ENCODE peak calls at places on chromosome 7, in nine cellular contexts. Y, T, R, U, A, M, O, C and K are unnamed samples.

GRCh38 chr7:106537119-106537518 is 123.8 kb downstream of the CCDC71L start:
- DNase-seq in Y (no peak), T (no peak), R (no peak), U (no peak), A (no peak), M (no peak), O (no peak), C (no peak), K (no peak)

GRCh38 chr7:78967046-78967445 is 486.4 kb downstream of the MAGI2 start:
- DNase-seq in Y (no peak), T (no peak), R (no peak), U (no peak), A (no peak), M (no peak), O (no peak), C (no peak), K (no peak)

GRCh38 chr7:144531181-144531580 is 127.7 kb upstream of the NOBOX start:
- DNase-seq in Y (no peak), T (no peak), R (no peak), U (no peak), A (no peak), M (no peak), O (no peak), C (no peak), K (no peak)

GRCh38 chr7:37206192-37206591 is 242.5 kb downstream of the ELMO1 start:
- DNase-seq in Y (no peak), T (no peak), R (no peak), U (no peak), A (no peak), M (no peak), O (no peak), C (no peak), K (no peak)

GRCh38 chr7:123355576-123356195 is 155.9 kb upstream of the SLC13A1 start:
- DNase-seq in Y (no peak), T (no peak), R (peak; percentile 26), U (no peak), A (no peak), M (no peak), O (no peak), C (no peak), K (no peak)

GRCh38 chr7:16438988-16439387 is 17.6 kb upstream of the CRPPA start:
- DNase-seq in Y (no peak), T (no peak), R (no peak), U (no peak), A (no peak), M (no peak), O (no peak), C (no peak), K (no peak)

GRCh38 chr7:47087866-47088265 is 494.0 kb downstream of the TNS3 start:
- DNase-seq in Y (no peak), T (no peak), R (no peak), U (no peak), A (no peak), M (no peak), O (no peak), C (no peak), K (no peak)

GRCh38 chr7:122460936-122461335 is 156.4 kb upstream of the FEZF1 start:
- DNase-seq in Y (no peak), T (no peak), R (no peak), U (no peak), A (no peak), M (no peak), O (no peak), C (no peak), K (no peak)

GRCh38 chr7:108570146-108570755 is 577 bp downstream of the DNAJB9 start:
- DNase-seq in Y (peak; percentile 42), T (peak; percentile 85), R (peak; percentile 15), U (peak; percentile 57), A (no peak), M (no peak), O (peak; percentile 65), C (peak; percentile 88), K (peak; percentile 70)

GRCh38 chr7:40918701-40919271 is 784.0 kb downstream of the SUGCT start:
- DNase-seq in Y (no peak), T (no peak), R (no peak), U (no peak), A (no peak), M (no peak), O (no peak), C (no peak), K (no peak)

GRCh38 chr7:42096681-42097637 is 140.1 kb downstream of the GLI3 start:
- DNase-seq in Y (no peak), T (no peak), R (no peak), U (no peak), A (peak; percentile 67), M (no peak), O (no peak), C (peak; percentile 54), K (no peak)

GRCh38 chr7:95758187-95758586 is 14.2 kb upstream of the DYNC1I1 start:
- DNase-seq in Y (no peak), T (no peak), R (no peak), U (no peak), A (no peak), M (no peak), O (no peak), C (no peak), K (no peak)

GRCh38 chr7:1484569-1484968 is 19.6 kb downstream of the INTS1 start:
- DNase-seq in Y (no peak), T (no peak), R (no peak), U (no peak), A (no peak), M (no peak), O (no peak), C (peak; percentile 52), K (no peak)

GRCh38 chr7:1485156-1485555 is 19.0 kb downstream of the INTS1 start:
- DNase-seq in Y (no peak), T (no peak), R (no peak), U (no peak), A (no peak), M (no peak), O (no peak), C (peak; percentile 74), K (no peak)

GRCh38 chr7:1481300-1481699 is 22.0 kb upstream of the MICALL2 start:
- DNase-seq in Y (no peak), T (no peak), R (no peak), U (no peak), A (no peak), M (no peak), O (no peak), C (no peak), K (no peak)

GRCh38 chr7:1483536-1484505 is 20.4 kb downstream of the INTS1 start:
- DNase-seq in Y (no peak), T (no peak), R (no peak), U (no peak), A (no peak), M (no peak), O (no peak), C (peak; percentile 77), K (no peak)

GRCh38 chr7:1483079-1483478 is 21.1 kb downstream of the INTS1 start:
- DNase-seq in Y (no peak), T (no peak), R (no peak), U (no peak), A (no peak), M (no peak), O (no peak), C (peak; percentile 68), K (no peak)
- H3K36me3 ChIP-seq in Y (peaks cover 66% of the 10 kb centered on the region), T (no peaks in the 10 kb centered on the region), R (peaks cover 27% of the 10 kb centered on the region), U (peaks cover 10% of the 10 kb centered on the region), A (no peaks in the 10 kb centered on the region), M (peaks cover 32% of the 10 kb centered on the region), O (peaks cover 5% of the 10 kb centered on the region), C (peaks cover 100% of the 10 kb centered on the region), K (peaks cover 99% of the 10 kb centered on the region)

GRCh38 chr7:155209478-155209864 is 88.2 kb upstream of the INSIG1 start:
- DNase-seq in Y (no peak), T (no peak), R (no peak), U (no peak), A (no peak), M (no peak), O (no peak), C (no peak), K (no peak)

GRCh38 chr7:155205368-155206285 is 92.1 kb upstream of the INSIG1 start:
- DNase-seq in Y (peak; percentile 87), T (peak; percentile 91), R (peak; percentile 91), U (peak; percentile 54), A (peak; percentile 92), M (peak; percentile 94), O (peak; percentile 95), C (no peak), K (peak; percentile 89)

GRCh38 chr7:155206286-155207020 is 91.2 kb upstream of the INSIG1 start:
- DNase-seq in Y (peak; percentile 63), T (peak; percentile 83), R (no peak), U (no peak), A (peak; percentile 89), M (peak; percentile 83), O (peak; percentile 76), C (no peak), K (peak; percentile 81)

GRCh38 chr7:155208681-155209477 is 88.8 kb upstream of the INSIG1 start:
- DNase-seq in Y (no peak), T (no peak), R (peak; percentile 35), U (no peak), A (peak; percentile 76), M (no peak), O (no peak), C (no peak), K (no peak)

DNA sequence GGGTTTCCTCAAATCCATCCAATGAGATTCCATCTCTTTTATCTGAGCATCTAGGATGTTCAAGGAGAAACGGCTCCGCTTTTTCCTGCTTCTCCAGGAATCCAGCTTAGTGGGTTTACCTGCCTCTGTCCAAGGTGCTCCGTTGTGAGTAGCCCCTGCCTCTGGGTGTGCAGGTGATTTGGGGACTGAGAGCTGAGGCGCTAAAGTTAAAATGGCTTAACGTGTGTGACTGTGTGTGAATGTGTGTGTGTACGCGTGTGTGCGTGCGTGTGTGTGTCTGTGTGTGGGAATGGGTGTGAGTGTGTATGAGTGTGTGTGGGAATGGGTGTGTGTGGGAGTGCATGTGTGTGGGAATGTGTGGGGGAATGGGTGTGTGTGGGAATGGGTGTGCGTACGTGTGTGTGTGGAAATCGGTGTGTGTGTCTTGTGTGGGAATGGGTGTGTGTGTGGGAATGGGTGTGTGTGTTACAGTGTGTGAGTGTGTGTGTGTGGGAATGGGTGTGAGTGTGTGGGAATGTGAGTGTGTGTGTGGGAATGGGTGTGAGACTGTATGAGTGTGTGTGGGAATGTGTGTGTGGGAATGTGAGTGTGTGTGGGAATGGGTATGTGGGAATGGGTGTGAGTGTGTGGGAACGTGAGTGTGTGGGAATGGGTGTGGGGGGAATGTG is 90.2 kb upstream of the INSIG1 start:
- DNase-seq in Y (no peak), T (no peak), R (no peak), U (no peak), A (no peak), M (no peak), O (no peak), C (no peak), K (no peak)
- H3K4me3 ChIP-seq in Y (no peak overlapping the region), T (no peak overlapping the region), R (no peak overlapping the region), U (no peak overlapping the region), A (no peak overlapping the region), M (no peak overlapping the region), O (no peak overlapping the region), C (no peak overlapping the region), K (no peak overlapping the region)

GRCh38 chr7:158759245-158759614 is 54.6 kb upstream of the NCAPG2 start:
- DNase-seq in Y (no peak), T (no peak), R (no peak), U (no peak), A (no peak), M (no peak), O (no peak), C (no peak), K (no peak)
- H3K36me3 ChIP-seq in Y (peaks cover 59% of the 10 kb centered on the region), T (no peaks in the 10 kb centered on the region), R (peaks cover 43% of the 10 kb centered on the region), U (peaks cover 9% of the 10 kb centered on the region), A (no peaks in the 10 kb centered on the region), M (peaks cover 3% of the 10 kb centered on the region), O (peaks cover 51% of the 10 kb centered on the region), C (peaks cover 90% of the 10 kb centered on the region), K (peaks cover 94% of the 10 kb centered on the region)

GRCh38 chr7:131554880-131555516 is 1.4 kb downstream of the PODXL start:
- DNase-seq in Y (no peak), T (no peak), R (no peak), U (no peak), A (no peak), M (no peak), O (no peak), C (no peak), K (no peak)
- H3K4me3 ChIP-seq in Y (no peak overlapping the region), T (peak overlapping the region; percentile 42), R (peak overlapping the region; percentile 69), U (peak overlapping the region; percentile 68), A (peak overlapping the region; percentile 66), M (no peak overlapping the region), O (peak overlapping the region; percentile 50), C (peak overlapping the region; percentile 69), K (peak overlapping the region; percentile 77)